ENCODE peak calls at places on chromosome 2, in seven cellular contexts. W is heart right ventricle, E is nephron progenitor cell, M is Calu3, A is fibroblast of the aortic adventitia, I is dorsolateral prefrontal cortex, R is SK-N-SH. L is an unnamed sample.

GRCh38 chr2:55809875-55810620 is 113.5 kb downstream of the EFEMP1 start:
- DNase-seq in R (no peak), A (peak; percentile 75), I (no peak), W (peak; percentile 32), M (no peak), E (no peak), L (no peak)

GRCh38 chr2:69973335-69973735 is 11.9 kb upstream of the ASPRV1 start:
- DNase-seq in E (no peak), I (no peak), M (no peak), W (no peak), A (peak; percentile 84), R (no peak), L (no peak)

GRCh38 chr2:170258382-170258781 is 80.4 kb downstream of the MYO3B start:
- DNase-seq in W (no peak), A (no peak), I (no peak), M (no peak), R (no peak), E (no peak), L (no peak)

GRCh38 chr2:201260302-201260800 is at the start of gene CASP8:
- DNase-seq in A (peak; percentile 48), W (no peak), E (no peak), R (no peak), M (no peak), I (no peak), L (no peak)

GRCh38 chr2:7111626-7112025 is 194.4 kb downstream of the RNF144A start:
- DNase-seq in R (no peak), W (no peak), I (no peak), M (no peak), E (no peak), A (no peak), L (no peak)

GRCh38 chr2:108194409-108195132 is 45.2 kb upstream of the SULT1C3 start:
- DNase-seq in A (peak; percentile 17), R (peak; percentile 17), W (no peak), E (no peak), I (no peak), M (no peak), L (no peak)

GRCh38 chr2:43943809-43944452 is 51.9 kb downstream of the LRPPRC start:
- DNase-seq in E (no peak), A (no peak), M (no peak), I (no peak), W (no peak), R (peak; percentile 77), L (no peak)

GRCh38 chr2:69581774-69582581 is 61.6 kb downstream of the AAK1 start:
- DNase-seq in I (no peak), E (no peak), W (no peak), R (no peak), A (peak; percentile 50), M (peak; percentile 38), L (no peak)

GRCh38 chr2:152354069-152354755 is 19.2 kb downstream of the FMNL2 start:
- DNase-seq in W (no peak), I (no peak), E (no peak), R (no peak), A (peak; percentile 79), M (no peak), L (no peak)

GRCh38 chr2:200679157-200679934 is 93.5 kb downstream of the AOX1 start:
- DNase-seq in E (no peak), A (no peak), I (no peak), M (no peak), W (no peak), R (no peak), L (no peak)

GRCh38 chr2:236986524-236987330 is 99.0 kb upstream of the COPS8 start:
- DNase-seq in A (no peak), E (no peak), R (no peak), W (no peak), M (no peak), I (no peak), L (no peak)

GRCh38 chr2:10518470-10519060 is 70.4 kb upstream of the ODC1 start:
- DNase-seq in R (no peak), E (no peak), M (no peak), W (no peak), A (no peak), I (no peak), L (no peak)

GRCh38 chr2:16109821-16110310 is 169.5 kb downstream of the MYCN start:
- DNase-seq in A (no peak), E (no peak), I (no peak), R (no peak), M (no peak), W (no peak), L (no peak)

GRCh38 chr2:26298638-26299393 is 47.1 kb upstream of the SELENOI start:
- DNase-seq in I (no peak), A (peak; percentile 61), W (peak; percentile 27), R (no peak), E (peak; percentile 34), M (no peak), L (no peak)

GRCh38 chr2:54074636-54075341 is 40.6 kb upstream of the ACYP2 start:
- DNase-seq in W (no peak), E (no peak), R (no peak), A (no peak), I (no peak), M (no peak), L (no peak)

GRCh38 chr2:64448069-64448468 is 5.9 kb upstream of the LGALSL start:
- DNase-seq in I (no peak), W (no peak), E (no peak), R (no peak), M (no peak), A (no peak), L (no peak)

DNA sequence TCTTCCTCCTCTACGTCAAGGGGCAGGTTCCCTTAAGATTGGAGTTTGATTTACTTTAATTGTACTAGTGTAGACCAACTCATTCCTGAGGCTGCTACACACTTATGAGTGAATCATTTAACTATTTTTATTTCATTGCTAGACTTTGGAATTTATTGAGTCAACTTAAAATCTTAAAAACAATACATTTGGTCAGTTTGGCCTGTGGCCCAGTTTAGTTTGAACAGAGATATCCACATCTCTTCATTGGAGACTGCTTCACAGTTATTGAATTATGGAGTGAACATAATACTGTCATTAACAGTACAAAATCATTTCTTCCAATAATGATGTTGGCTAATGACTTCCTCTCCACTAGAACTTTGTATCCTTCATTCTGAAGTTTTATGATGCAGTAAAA is 34.5 kb upstream of the STPG4 start:
- DNase-seq in A (peak; percentile 95), R (no peak), I (no peak), M (no peak), E (no peak), W (no peak), L (no peak)
- TF ChIP-seq CTCF in A (no peak), R (no peak), I (no peak), M (no peak), E (no peak), W (no peak), L (no peak)

GRCh38 chr2:113705982-113706523 is 50.4 kb downstream of the SLC35F5 start:
- DNase-seq in M (no peak), I (no peak), R (no peak), E (no peak), A (no peak), W (peak; percentile 9), L (no peak)

GRCh38 chr2:113697516-113697915 is 58.9 kb downstream of the SLC35F5 start:
- DNase-seq in A (no peak), M (no peak), I (no peak), W (no peak), E (no peak), R (no peak), L (no peak)

GRCh38 chr2:113699048-113699447 is 57.4 kb downstream of the SLC35F5 start:
- DNase-seq in W (no peak), A (no peak), M (no peak), I (no peak), E (no peak), R (no peak), L (no peak)

GRCh38 chr2:113703404-113704299 is 52.8 kb downstream of the SLC35F5 start:
- DNase-seq in A (no peak), M (no peak), W (no peak), E (no peak), I (no peak), R (peak; percentile 15), L (no peak)

GRCh38 chr2:113700186-113700841 is 56.1 kb downstream of the SLC35F5 start:
- DNase-seq in W (peak; percentile 42), I (no peak), A (no peak), R (peak; percentile 57), E (no peak), M (no peak), L (no peak)
- TF ChIP-seq CTCF in W (peak; percentile 55), I (peak; percentile 15), A (no peak), R (peak; percentile 35), E (no peak), M (no peak), L (peak; percentile 29)

GRCh38 chr2:33672389-33672788 is 73.3 kb upstream of the FAM98A start:
- DNase-seq in M (no peak), R (peak; percentile 47), A (no peak), I (no peak), W (no peak), E (no peak), L (no peak)

GRCh38 chr2:33670392-33670937 is 71.4 kb upstream of the FAM98A start:
- DNase-seq in E (no peak), R (no peak), A (no peak), W (no peak), M (no peak), I (no peak), L (no peak)

GRCh38 chr2:33672896-33673295 is 73.8 kb upstream of the FAM98A start:
- DNase-seq in M (no peak), I (no peak), R (peak; percentile 6), W (no peak), A (no peak), E (no peak), L (no peak)

GRCh38 chr2:33671198-33671597 is 72.1 kb upstream of the FAM98A start:
- DNase-seq in E (no peak), A (no peak), I (no peak), M (no peak), R (no peak), W (no peak), L (no peak)

DNA sequence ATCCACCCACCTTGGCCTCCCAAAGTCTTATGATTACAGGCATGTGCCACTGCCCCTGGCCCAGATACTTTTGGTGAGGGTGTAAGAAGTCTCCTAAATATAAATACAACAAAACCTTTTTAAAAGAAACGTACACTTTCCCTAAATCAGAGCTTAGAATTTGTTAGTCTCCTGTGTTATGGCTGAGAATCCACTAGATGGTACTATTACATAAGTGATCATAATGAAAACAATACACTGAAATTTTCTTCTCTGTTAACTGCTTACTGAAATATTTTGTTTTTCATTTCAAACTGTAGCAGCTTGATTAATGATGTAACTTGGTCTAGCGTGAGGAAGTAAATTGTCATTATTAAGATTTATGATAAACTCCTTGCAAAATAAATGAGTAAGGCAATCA is 74.8 kb upstream of the FAM98A start:
- DNase-seq in I (no peak), E (no peak), W (no peak), A (peak; percentile 22), M (no peak), R (peak; percentile 24), L (no peak)
- TF ChIP-seq CTCF in I (peak; percentile 49), E (peak; percentile 45), W (peak; percentile 59), A (peak; percentile 28), M (no peak), R (peak; percentile 67), L (peak; percentile 83)

GRCh38 chr2:227503433-227504406 is 31.8 kb downstream of the AGFG1 start:
- DNase-seq in I (no peak), R (no peak), E (no peak), W (peak; percentile 12), M (peak; percentile 69), A (peak; percentile 65), L (no peak)

GRCh38 chr2:227504700-227505099 is 32.7 kb downstream of the AGFG1 start:
- DNase-seq in W (no peak), R (no peak), I (no peak), A (no peak), E (no peak), M (no peak), L (no peak)

GRCh38 chr2:227497158-227497557 is 25.2 kb downstream of the AGFG1 start:
- DNase-seq in A (no peak), E (no peak), R (no peak), W (no peak), I (no peak), M (no peak), L (no peak)

GRCh38 chr2:227499971-227500630 is 28.1 kb downstream of the AGFG1 start:
- DNase-seq in W (no peak), R (no peak), M (no peak), I (no peak), E (no peak), A (no peak), L (no peak)
- TF ChIP-seq CTCF in W (no peak), R (no peak), M (peak; percentile 16), I (no peak), E (no peak), A (no peak), L (no peak)